ENCODE peak calls at places on chromosomes 3 and 15, in four cellular contexts. T is fibroblast of lung, R is pancreas, F is uterus. I is an unnamed sample. For H3K36me3, the result is how much of the 10 kb centered on the place peaks cover.

GRCh38 chr3:110821586-110821985 is 250.0 kb upstream of the NECTIN3 start:
- DNase-seq in T (peak), F (no peak), R (no peak), I (no peak)

GRCh38 chr15:31031471-31032064 is 40.1 kb upstream of the MTMR10 start:
- DNase-seq in F (no peak), T (peak), R (no peak), I (no peak)

GRCh38 chr3:106299300-106300098 is 430.7 kb upstream of the CBLB start:
- DNase-seq in T (peak), F (no peak), R (no peak), I (no peak)

GRCh38 chr3:126156468-126156867 is 23.9 kb downstream of the ALDH1L1 start:
- DNase-seq in F (no peak), R (no peak), T (no peak), I (no peak)

GRCh38 chr15:83030021-83030420 is 18.6 kb upstream of the C15orf40 start:
- DNase-seq in T (peak), F (no peak), R (no peak), I (no peak)

GRCh38 chr3:4710191-4710590 is 217.0 kb downstream of the ITPR1 start:
- DNase-seq in T (no peak), R (no peak), F (no peak), I (no peak)

GRCh38 chr3:41202834-41203345 is 3.6 kb downstream of the CTNNB1 start:
- DNase-seq in R (no peak), T (peak), F (no peak), I (no peak)

GRCh38 chr3:142019794-142020320 is 129.5 kb downstream of the TFDP2 start:
- DNase-seq in R (no peak), T (peak), F (no peak), I (no peak)

GRCh38 chr3:69012836-69013255 is 638 bp downstream of the EOGT start:
- DNase-seq in F (peak), R (peak), T (peak), I (no peak)

GRCh38 chr3:187628169-187628568 is 42.0 kb downstream of the SST start:
- DNase-seq in R (no peak), T (no peak), F (no peak), I (no peak)

GRCh38 chr3:187629711-187630110 is 40.5 kb downstream of the SST start:
- DNase-seq in F (no peak), R (no peak), T (no peak), I (no peak)

GRCh38 chr3:187623285-187623814 is 46.8 kb downstream of the SST start:
- DNase-seq in R (no peak), F (no peak), T (no peak), I (no peak)

GRCh38 chr3:187624588-187624987 is 45.6 kb downstream of the SST start:
- DNase-seq in T (peak), R (no peak), F (no peak), I (no peak)

DNA sequence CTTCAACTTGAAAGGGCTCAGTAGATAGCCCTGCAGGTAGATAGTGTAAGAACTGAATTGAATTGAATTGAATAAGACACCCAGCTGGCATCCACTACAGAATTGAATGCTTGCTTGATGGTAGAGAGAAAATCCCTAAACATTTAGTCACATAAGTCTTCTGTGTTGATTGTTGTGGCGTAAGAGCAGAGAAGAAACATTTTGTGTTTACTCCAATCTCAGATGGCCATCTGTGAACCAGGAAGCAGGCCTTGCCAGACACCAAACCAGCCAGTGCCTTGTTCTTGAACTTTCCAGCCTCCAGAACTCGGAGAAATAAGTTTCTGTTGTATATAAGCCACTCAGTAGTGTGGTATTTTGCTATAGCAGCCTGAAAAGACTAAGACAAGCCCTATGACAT is 43.6 kb downstream of the SST start:
- DNase-seq in T (no peak), F (no peak), R (no peak), I (no peak)
- TF ChIP-seq CTCF in T (no peak), F (no peak), R (no peak), I (no peak)

DNA sequence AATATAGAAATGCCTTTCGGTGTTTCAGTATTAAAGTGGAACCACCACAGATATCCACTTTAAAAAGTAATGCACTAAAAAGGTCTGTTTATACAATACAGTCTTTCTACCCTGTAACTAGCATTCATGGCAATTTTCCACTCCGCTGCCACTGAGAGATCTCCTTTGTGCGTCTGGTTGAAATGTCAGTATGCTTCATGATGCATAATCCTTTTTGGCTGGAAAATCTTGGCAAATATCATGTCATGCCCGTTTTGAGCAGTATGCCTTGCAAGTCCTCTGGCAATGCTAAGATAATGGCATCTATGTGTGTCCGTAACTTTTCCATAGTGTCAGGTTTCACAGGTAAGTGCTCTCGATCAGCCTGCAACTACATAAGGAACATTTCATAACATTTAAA is 30.8 kb upstream of the ARF4 start:
- DNase-seq in R (no peak), F (no peak), T (peak), I (no peak)
- H3K36me3 ChIP-seq in R (under half), F (under half), T (under half), I (under half)

GRCh38 chr15:101148166-101148880 is 103.5 kb downstream of the CHSY1 start:
- DNase-seq in R (no peak), F (no peak), T (no peak), I (no peak)

GRCh38 chr15:101145362-101145761 is 106.5 kb downstream of the CHSY1 start:
- DNase-seq in T (peak), F (no peak), R (no peak), I (no peak)

GRCh38 chr15:101147181-101147580 is 104.7 kb downstream of the CHSY1 start:
- DNase-seq in R (no peak), T (no peak), F (no peak), I (no peak)

GRCh38 chr15:101148881-101149664 is 102.8 kb downstream of the CHSY1 start:
- DNase-seq in T (no peak), F (no peak), R (no peak), I (no peak)

DNA sequence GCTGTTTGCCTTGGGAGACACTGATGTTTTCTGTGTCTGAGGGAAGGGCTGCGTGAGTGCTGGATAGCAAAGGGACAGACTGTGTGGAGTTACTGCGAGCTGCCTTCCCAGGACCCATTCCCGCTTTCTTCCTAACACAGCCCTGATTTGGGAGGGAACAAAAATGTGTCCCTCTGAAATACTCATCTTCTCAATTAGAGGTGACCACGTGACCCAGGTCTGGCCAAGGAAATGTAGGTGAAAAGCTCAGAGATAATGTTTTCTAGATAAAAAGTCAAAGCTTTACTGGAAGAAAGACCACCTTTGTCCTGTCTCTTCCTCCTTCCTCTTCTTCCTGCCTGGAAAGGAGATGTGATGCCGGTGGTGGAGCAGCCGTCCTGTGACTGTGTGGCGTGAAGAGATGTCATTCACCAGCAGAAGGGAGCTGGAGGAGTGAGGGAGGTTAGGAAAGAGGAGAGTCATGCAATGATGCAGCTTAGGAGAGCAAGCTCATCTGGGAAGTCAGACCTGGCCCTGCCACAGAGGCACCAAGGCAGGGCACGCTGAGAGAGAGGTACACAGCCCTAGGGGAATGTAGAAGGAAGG is 105.6 kb downstream of the CHSY1 start:
- DNase-seq in F (no peak), T (no peak), R (no peak), I (no peak)
- H3K27ac ChIP-seq in F (no peak), T (no peak), R (no peak), I (no peak)

GRCh38 chr3:58658508-58658907 is 8.1 kb downstream of the FAM3D start:
- DNase-seq in F (no peak), R (no peak), T (no peak), I (no peak)

GRCh38 chr3:58659051-58659675 is 7.4 kb downstream of the FAM3D start:
- DNase-seq in F (no peak), T (peak), R (no peak), I (no peak)

GRCh38 chr3:58657036-58657435 is 9.5 kb downstream of the FAM3D start:
- DNase-seq in T (no peak), F (no peak), R (no peak), I (no peak)

GRCh38 chr3:58656631-58657030 is 9.9 kb downstream of the FAM3D start:
- DNase-seq in T (no peak), F (no peak), R (no peak), I (no peak)

GRCh38 chr3:58657571-58658141 is 8.9 kb downstream of the FAM3D start:
- DNase-seq in F (no peak), R (no peak), T (no peak), I (no peak)
- TF ChIP-seq CTCF in F (no peak), R (no peak), T (no peak), I (no peak)

GRCh38 chr3:30696901-30697300 is 90.5 kb downstream of the TGFBR2 start:
- DNase-seq in R (no peak), T (no peak), F (no peak), I (no peak)
- H3K36me3 ChIP-seq in R (under half), T (under half), F (under half), I (under half)

GRCh38 chr3:72812201-72812600 is 36.0 kb downstream of the SHQ1 start:
- DNase-seq in F (no peak), T (no peak), R (no peak), I (no peak)
- H3K27ac ChIP-seq in F (no peak), T (no peak), R (no peak), I (no peak)

GRCh38 chr15:40352221-40352901 is 1.5 kb downstream of the PHGR1 start:
- DNase-seq in F (no peak), T (no peak), R (no peak), I (no peak)

GRCh38 chr15:40353697-40354096 is 2.9 kb downstream of the PHGR1 start:
- DNase-seq in R (no peak), F (no peak), T (no peak), I (no peak)

GRCh38 chr15:40357246-40357645 is 773 bp upstream of the DISP2 start:
- DNase-seq in F (no peak), R (no peak), T (no peak), I (no peak)

GRCh38 chr15:40355976-40356585 is 1.9 kb upstream of the DISP2 start:
- DNase-seq in R (no peak), F (no peak), T (no peak), I (no peak)

GRCh38 chr15:40354408-40355171 is 3.4 kb upstream of the DISP2 start:
- DNase-seq in T (peak), R (no peak), F (no peak), I (no peak)
- TF ChIP-seq CTCF in T (peak), R (no peak), F (peak), I (peak)

GRCh38 chr3:136336329-136337100 is 86.4 kb downstream of the PCCB start:
- DNase-seq in F (no peak), T (peak), R (no peak), I (no peak)
- H3K36me3 ChIP-seq in F (under half), T (under half), R (under half), I (under half)